ENCODE peak calls at places on chromosome 16, in eight cellular contexts. M is CD8-positive, alpha-beta memory T cell; L is psoas muscle; S is IMR-90; K is tibial artery; N is A549; T is Peyer's patch; I is uterus. P is an unnamed sample. For H3K4me1, the result is how much of the 10 kb centered on the place peaks cover.

GRCh38 chr16:87012954-87013938 is 303.9 kb downstream of the C16orf95 start:
- DNase-seq in I (no peak), K (no peak), N (no peak), L (no peak), M (no peak), S (no peak), T (no peak), P (peak)

GRCh38 chr16:57786632-57787518 is 15.4 kb downstream of the KIFC3 start:
- DNase-seq in I (peak), M (no peak), K (no peak), L (peak), T (no peak), S (peak), N (no peak), P (no peak)

GRCh38 chr16:88703486-88704309 is 2.5 kb downstream of the RNF166 start:
- DNase-seq in T (no peak), M (peak), I (no peak), L (no peak), S (no peak), K (no peak), N (no peak), P (no peak)

GRCh38 chr16:75494696-75495601 is at the start of gene CHST6:
- DNase-seq in L (no peak), M (no peak), T (peak), K (no peak), N (no peak), S (no peak), I (no peak), P (no peak)

GRCh38 chr16:73068546-73069401 is 20.8 kb upstream of the ZFHX3 start:
- DNase-seq in K (peak), S (peak), M (no peak), L (peak), T (no peak), I (peak), N (no peak), P (peak)

GRCh38 chr16:72999541-73000019 is 48.3 kb downstream of the ZFHX3 start:
- DNase-seq in I (no peak), M (no peak), S (no peak), N (no peak), L (no peak), T (no peak), K (no peak), P (no peak)

GRCh38 chr16:14070555-14070876 is 603 bp upstream of the MRTFB start:
- DNase-seq in I (no peak), L (no peak), T (no peak), N (no peak), K (no peak), M (no peak), S (no peak), P (no peak)

GRCh38 chr16:27355610-27356009 is 41.8 kb downstream of the IL4R start:
- DNase-seq in I (peak), N (no peak), S (peak), K (no peak), M (no peak), T (no peak), L (peak), P (peak)

GRCh38 chr16:12500771-12501170 is 302.9 kb downstream of the CPPED1 start:
- DNase-seq in N (no peak), L (no peak), K (peak), S (no peak), I (no peak), M (no peak), T (peak), P (peak)

GRCh38 chr16:27245276-27246231 is 23.0 kb downstream of the NSMCE1 start:
- DNase-seq in N (peak), S (peak), L (peak), T (no peak), M (no peak), K (peak), I (peak), P (no peak)

DNA sequence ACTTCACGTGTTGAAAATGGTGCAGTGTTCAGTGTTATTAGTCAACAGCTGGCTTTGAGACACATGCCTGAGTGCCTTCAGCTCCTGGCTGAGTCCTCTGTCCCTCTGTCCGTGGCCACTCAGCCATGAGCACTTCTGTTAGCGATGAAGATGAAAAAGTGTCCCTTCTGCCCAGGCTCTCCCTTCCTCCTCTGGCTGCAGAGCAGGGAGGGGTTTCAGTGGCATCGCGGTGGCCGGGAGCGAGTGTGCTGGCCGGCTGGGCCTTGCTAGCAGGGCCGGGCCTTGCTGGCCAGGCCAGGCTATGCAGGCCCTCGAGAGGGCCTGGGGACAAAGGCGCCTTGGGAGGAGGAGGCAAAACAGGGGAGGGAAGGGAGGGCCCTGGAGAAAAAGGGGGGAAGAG is 47.7 kb downstream of the CMIP start:
- DNase-seq in N (no peak), L (peak), S (no peak), M (no peak), T (no peak), I (no peak), K (no peak), P (no peak)
- H3K4me1 ChIP-seq in N (half or more), L (under half), S (under half), M (under half), T (half or more), I (under half), K (under half), P (under half)

GRCh38 chr16:4209657-4210056 is 32.2 kb downstream of the SRL start:
- DNase-seq in I (no peak), M (no peak), S (no peak), N (no peak), T (no peak), K (no peak), L (no peak), P (no peak)

GRCh38 chr16:4212934-4213296 is 29.0 kb downstream of the SRL start:
- DNase-seq in T (no peak), S (peak), K (no peak), I (no peak), L (peak), M (no peak), N (peak), P (no peak)

GRCh38 chr16:4214215-4214621 is 27.7 kb downstream of the SRL start:
- DNase-seq in L (peak), K (no peak), S (peak), I (peak), M (no peak), T (peak), N (peak), P (no peak)

GRCh38 chr16:4213721-4214120 is 28.2 kb downstream of the SRL start:
- DNase-seq in K (no peak), S (no peak), I (no peak), L (no peak), T (peak), N (no peak), M (no peak), P (no peak)

GRCh38 chr16:4212207-4212933 is 29.5 kb downstream of the SRL start:
- DNase-seq in M (no peak), N (no peak), L (peak), T (no peak), K (peak), S (no peak), I (peak), P (no peak)
- H3K4me1 ChIP-seq in M (under half), N (under half), L (half or more), T (under half), K (under half), S (under half), I (under half), P (under half)

DNA sequence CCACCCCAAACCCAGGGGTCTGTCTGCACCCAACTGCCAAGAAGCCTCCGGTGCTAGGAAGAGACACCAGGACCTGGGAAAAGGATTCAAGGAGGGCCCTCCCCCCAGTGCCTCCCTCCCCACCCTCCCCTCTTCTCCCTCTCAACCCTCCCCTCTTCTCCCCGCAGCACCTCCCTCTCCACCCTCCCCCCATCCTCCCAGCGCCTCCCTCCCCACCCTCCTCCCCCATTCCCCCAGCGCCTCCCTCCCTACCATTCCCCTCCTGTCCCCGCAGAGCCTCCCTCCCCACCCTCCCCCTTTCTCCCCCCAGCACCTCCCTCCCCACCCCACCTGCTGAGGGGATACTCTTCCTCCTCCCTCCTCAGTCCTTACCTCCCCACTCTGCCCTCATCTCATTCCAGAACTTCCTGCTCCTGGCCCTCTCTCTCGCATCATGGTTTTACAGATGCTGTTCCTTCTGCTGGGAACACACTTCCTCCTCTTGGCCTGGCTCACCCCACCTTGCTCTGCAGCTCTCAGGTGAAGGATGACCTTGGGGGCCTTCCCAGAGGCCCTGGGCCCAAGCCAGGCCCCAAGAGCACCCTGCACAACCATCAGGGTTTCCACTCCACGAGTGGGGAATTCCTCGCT is 4.9 kb downstream of the NTHL1 start:
- DNase-seq in L (no peak), K (no peak), N (no peak), I (no peak), S (no peak), T (no peak), M (no peak), P (no peak)
- H3K4me1 ChIP-seq in L (under half), K (half or more), N (half or more), I (under half), S (under half), T (half or more), M (under half), P (under half)

GRCh38 chr16:85306793-85307551 is 194.7 kb upstream of the CIBAR2 start:
- DNase-seq in K (no peak), L (no peak), N (no peak), I (no peak), S (no peak), M (no peak), T (no peak), P (no peak)
- H3K4me1 ChIP-seq in K (half or more), L (half or more), N (under half), I (under half), S (under half), M (half or more), T (under half), P (under half)

P was measured in SJCRH30.